ENCODE peak calls at places on chromosome 4, in ten cellular contexts. One of them, this sample, is unnamed.
A peak's percentile ranks its signal among the peaks of the same experiment; 100 is the strongest.

GRCh38 chr4:11427201-11427996 is 1.3 kb downstream of the HS3ST1 start:
- DNase-seq in transverse colon: no peak
- DNase-seq in tibial nerve: no peak
- DNase-seq in HepG2: no peak
- DNase-seq in A549: no peak
- DNase-seq in suprapubic skin: no peak
- DNase-seq in GM12878: no peak
- DNase-seq in stomach: no peak
- DNase-seq in upper lobe of left lung: no peak
- DNase-seq in ovary: peak; percentile 44
- DNase-seq in this sample: no peak

GRCh38 chr4:169184236-169184635 is 86.5 kb downstream of the SH3RF1 start:
- DNase-seq in transverse colon: no peak
- DNase-seq in GM12878: no peak
- DNase-seq in upper lobe of left lung: no peak
- DNase-seq in tibial nerve: no peak
- DNase-seq in ovary: no peak
- DNase-seq in A549: no peak
- DNase-seq in HepG2: no peak
- DNase-seq in stomach: no peak
- DNase-seq in suprapubic skin: no peak
- DNase-seq in this sample: no peak

GRCh38 chr4:76856183-76856969 is 41.6 kb downstream of the SOWAHB start:
- DNase-seq in ovary: no peak
- DNase-seq in transverse colon: peak; percentile 49
- DNase-seq in upper lobe of left lung: no peak
- DNase-seq in A549: no peak
- DNase-seq in suprapubic skin: no peak
- DNase-seq in stomach: no peak
- DNase-seq in tibial nerve: no peak
- DNase-seq in GM12878: no peak
- DNase-seq in HepG2: peak; percentile 89
- DNase-seq in this sample: no peak

GRCh38 chr4:26208237-26208985 is 112.4 kb upstream of the RBPJ start:
- DNase-seq in suprapubic skin: no peak
- DNase-seq in ovary: no peak
- DNase-seq in stomach: no peak
- DNase-seq in A549: no peak
- DNase-seq in tibial nerve: no peak
- DNase-seq in HepG2: no peak
- DNase-seq in upper lobe of left lung: no peak
- DNase-seq in transverse colon: no peak
- DNase-seq in GM12878: no peak
- DNase-seq in this sample: no peak

GRCh38 chr4:82951196-82951595 is 50.7 kb downstream of the THAP9 start:
- DNase-seq in ovary: no peak
- DNase-seq in HepG2: no peak
- DNase-seq in GM12878: no peak
- DNase-seq in A549: no peak
- DNase-seq in upper lobe of left lung: no peak
- DNase-seq in transverse colon: no peak
- DNase-seq in suprapubic skin: no peak
- DNase-seq in stomach: no peak
- DNase-seq in tibial nerve: no peak
- DNase-seq in this sample: no peak

GRCh38 chr4:26176621-26177121 is 144.1 kb upstream of the RBPJ start:
- DNase-seq in A549: no peak
- DNase-seq in stomach: no peak
- DNase-seq in upper lobe of left lung: no peak
- DNase-seq in suprapubic skin: no peak
- DNase-seq in tibial nerve: no peak
- DNase-seq in transverse colon: no peak
- DNase-seq in HepG2: no peak
- DNase-seq in GM12878: no peak
- DNase-seq in ovary: no peak
- DNase-seq in this sample: no peak

GRCh38 chr4:168857546-168858314 is 152.3 kb downstream of the CBR4 start:
- DNase-seq in suprapubic skin: no peak
- DNase-seq in tibial nerve: peak; percentile 61
- DNase-seq in HepG2: no peak
- DNase-seq in GM12878: no peak
- DNase-seq in A549: no peak
- DNase-seq in upper lobe of left lung: no peak
- DNase-seq in stomach: no peak
- DNase-seq in ovary: no peak
- DNase-seq in transverse colon: no peak
- DNase-seq in this sample: no peak

GRCh38 chr4:17941731-17942130 is 79.8 kb downstream of the LCORL start:
- DNase-seq in A549: no peak
- DNase-seq in HepG2: no peak
- DNase-seq in stomach: no peak
- DNase-seq in tibial nerve: no peak
- DNase-seq in upper lobe of left lung: no peak
- DNase-seq in suprapubic skin: no peak
- DNase-seq in GM12878: no peak
- DNase-seq in transverse colon: no peak
- DNase-seq in ovary: no peak
- DNase-seq in this sample: no peak

DNA sequence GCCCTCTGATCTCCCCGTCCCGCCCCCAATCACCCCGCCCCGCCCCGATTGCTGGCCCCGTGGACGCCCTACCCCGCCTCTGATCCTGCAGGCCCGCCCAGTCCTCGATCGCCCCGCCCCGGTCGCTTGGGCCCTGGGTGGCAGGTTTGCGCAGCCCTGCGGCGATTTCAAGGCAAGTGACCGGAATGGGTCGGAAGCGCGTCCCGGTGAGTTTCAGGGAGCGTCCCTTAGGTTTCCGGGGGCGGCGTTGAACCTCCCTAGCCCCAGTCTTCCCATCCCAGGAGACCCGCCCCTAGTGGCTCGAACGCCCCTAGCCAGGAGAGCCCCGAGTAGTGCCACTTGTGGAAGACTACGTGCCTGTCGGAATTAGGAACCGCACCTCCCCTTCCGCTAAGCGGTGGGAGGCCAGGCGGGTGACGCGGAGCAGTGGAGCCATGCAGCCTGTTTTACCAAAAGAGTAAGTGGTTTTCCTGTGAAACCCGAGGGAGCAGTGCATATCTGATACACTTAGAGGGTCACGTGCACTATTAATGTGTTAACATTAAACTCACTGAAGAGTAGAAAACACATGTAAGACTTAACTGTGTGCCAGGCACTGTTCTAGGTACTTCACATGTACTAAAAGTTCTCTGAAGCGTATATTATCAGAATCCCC is 350 bp upstream of the TEC start:
- DNase-seq in ovary: peak; percentile 79
- DNase-seq in transverse colon: peak; percentile 97
- DNase-seq in tibial nerve: peak; percentile 85
- DNase-seq in stomach: peak; percentile 96
- DNase-seq in GM12878: peak; percentile 74
- DNase-seq in A549: peak; percentile 76
- DNase-seq in upper lobe of left lung: peak; percentile 97
- DNase-seq in suprapubic skin: peak; percentile 95
- DNase-seq in HepG2: peak; percentile 75
- DNase-seq in this sample: peak; percentile 97
- TF ChIP-seq POLR2A in ovary: no peak
- TF ChIP-seq POLR2A in transverse colon: no peak
- TF ChIP-seq POLR2A in tibial nerve: no peak
- TF ChIP-seq POLR2A in stomach: no peak
- TF ChIP-seq POLR2A in GM12878: peak; percentile 76
- TF ChIP-seq POLR2A in A549: peak; percentile 28
- TF ChIP-seq POLR2A in upper lobe of left lung: no peak
- TF ChIP-seq POLR2A in suprapubic skin: no peak
- TF ChIP-seq POLR2A in HepG2: peak; percentile 45
- TF ChIP-seq POLR2A in this sample: no peak

GRCh38 chr4:200936-201335 is 76.6 kb downstream of the ZNF718 start:
- DNase-seq in stomach: no peak
- DNase-seq in suprapubic skin: no peak
- DNase-seq in GM12878: no peak
- DNase-seq in A549: no peak
- DNase-seq in transverse colon: no peak
- DNase-seq in upper lobe of left lung: no peak
- DNase-seq in ovary: no peak
- DNase-seq in tibial nerve: no peak
- DNase-seq in HepG2: no peak
- DNase-seq in this sample: no peak

GRCh38 chr4:211033-211511 is 86.8 kb downstream of the ZNF718 start:
- DNase-seq in HepG2: no peak
- DNase-seq in stomach: no peak
- DNase-seq in suprapubic skin: no peak
- DNase-seq in A549: no peak
- DNase-seq in GM12878: peak; percentile 28
- DNase-seq in upper lobe of left lung: no peak
- DNase-seq in ovary: no peak
- DNase-seq in tibial nerve: no peak
- DNase-seq in transverse colon: no peak
- DNase-seq in this sample: no peak

GRCh38 chr4:205097-205756 is 80.9 kb downstream of the ZNF718 start:
- DNase-seq in tibial nerve: no peak
- DNase-seq in transverse colon: no peak
- DNase-seq in stomach: no peak
- DNase-seq in A549: no peak
- DNase-seq in suprapubic skin: no peak
- DNase-seq in upper lobe of left lung: no peak
- DNase-seq in GM12878: no peak
- DNase-seq in HepG2: no peak
- DNase-seq in ovary: no peak
- DNase-seq in this sample: no peak

DNA sequence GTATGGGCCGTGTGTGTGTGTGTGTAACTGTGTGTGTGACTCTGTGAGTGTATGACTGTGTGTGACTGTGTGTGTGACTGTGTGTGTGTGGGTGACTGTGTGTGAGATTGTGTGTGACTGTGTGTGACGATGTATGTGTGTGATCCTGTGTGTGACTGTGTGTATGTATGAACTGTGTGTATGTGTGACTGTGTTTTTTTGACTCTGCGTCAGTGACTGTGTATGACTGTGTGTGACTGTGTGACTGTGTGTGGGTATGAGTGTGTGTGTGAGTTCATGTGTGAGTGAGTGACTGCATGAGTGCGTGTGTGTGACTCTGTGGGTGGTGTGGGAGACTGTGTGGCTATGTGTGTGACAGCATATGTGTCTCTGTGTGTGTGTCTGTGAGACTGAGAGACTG is 81.8 kb downstream of the ZNF718 start:
- DNase-seq in transverse colon: no peak
- DNase-seq in suprapubic skin: no peak
- DNase-seq in upper lobe of left lung: no peak
- DNase-seq in HepG2: no peak
- DNase-seq in GM12878: no peak
- DNase-seq in tibial nerve: no peak
- DNase-seq in ovary: no peak
- DNase-seq in A549: no peak
- DNase-seq in stomach: no peak
- DNase-seq in this sample: no peak
- TF ChIP-seq EP300 in transverse colon: no peak
- TF ChIP-seq EP300 in suprapubic skin: no peak
- TF ChIP-seq EP300 in upper lobe of left lung: no peak
- TF ChIP-seq EP300 in HepG2: no peak
- TF ChIP-seq EP300 in GM12878: no peak
- TF ChIP-seq EP300 in tibial nerve: no peak
- TF ChIP-seq EP300 in ovary: no peak
- TF ChIP-seq EP300 in A549: no peak
- TF ChIP-seq EP300 in stomach: no peak
- TF ChIP-seq EP300 in this sample: no peak

GRCh38 chr4:185577592-185577940 is 42.3 kb upstream of the PDLIM3 start:
- DNase-seq in ovary: no peak
- DNase-seq in upper lobe of left lung: no peak
- DNase-seq in suprapubic skin: no peak
- DNase-seq in A549: no peak
- DNase-seq in stomach: no peak
- DNase-seq in GM12878: no peak
- DNase-seq in tibial nerve: no peak
- DNase-seq in HepG2: no peak
- DNase-seq in transverse colon: no peak
- DNase-seq in this sample: no peak

GRCh38 chr4:185573651-185574199 is 38.4 kb upstream of the PDLIM3 start:
- DNase-seq in stomach: no peak
- DNase-seq in GM12878: no peak
- DNase-seq in A549: peak; percentile 3
- DNase-seq in ovary: no peak
- DNase-seq in transverse colon: no peak
- DNase-seq in upper lobe of left lung: no peak
- DNase-seq in HepG2: peak; percentile 58
- DNase-seq in suprapubic skin: no peak
- DNase-seq in tibial nerve: no peak
- DNase-seq in this sample: no peak

GRCh38 chr4:185578284-185578683 is 43.0 kb upstream of the PDLIM3 start:
- DNase-seq in ovary: no peak
- DNase-seq in transverse colon: no peak
- DNase-seq in A549: no peak
- DNase-seq in GM12878: no peak
- DNase-seq in upper lobe of left lung: no peak
- DNase-seq in HepG2: no peak
- DNase-seq in tibial nerve: no peak
- DNase-seq in suprapubic skin: no peak
- DNase-seq in stomach: no peak
- DNase-seq in this sample: no peak

GRCh38 chr4:185576314-185576713 is 41.0 kb upstream of the PDLIM3 start:
- DNase-seq in ovary: no peak
- DNase-seq in A549: no peak
- DNase-seq in stomach: no peak
- DNase-seq in suprapubic skin: no peak
- DNase-seq in upper lobe of left lung: no peak
- DNase-seq in tibial nerve: no peak
- DNase-seq in HepG2: no peak
- DNase-seq in GM12878: no peak
- DNase-seq in transverse colon: no peak
- DNase-seq in this sample: no peak

DNA sequence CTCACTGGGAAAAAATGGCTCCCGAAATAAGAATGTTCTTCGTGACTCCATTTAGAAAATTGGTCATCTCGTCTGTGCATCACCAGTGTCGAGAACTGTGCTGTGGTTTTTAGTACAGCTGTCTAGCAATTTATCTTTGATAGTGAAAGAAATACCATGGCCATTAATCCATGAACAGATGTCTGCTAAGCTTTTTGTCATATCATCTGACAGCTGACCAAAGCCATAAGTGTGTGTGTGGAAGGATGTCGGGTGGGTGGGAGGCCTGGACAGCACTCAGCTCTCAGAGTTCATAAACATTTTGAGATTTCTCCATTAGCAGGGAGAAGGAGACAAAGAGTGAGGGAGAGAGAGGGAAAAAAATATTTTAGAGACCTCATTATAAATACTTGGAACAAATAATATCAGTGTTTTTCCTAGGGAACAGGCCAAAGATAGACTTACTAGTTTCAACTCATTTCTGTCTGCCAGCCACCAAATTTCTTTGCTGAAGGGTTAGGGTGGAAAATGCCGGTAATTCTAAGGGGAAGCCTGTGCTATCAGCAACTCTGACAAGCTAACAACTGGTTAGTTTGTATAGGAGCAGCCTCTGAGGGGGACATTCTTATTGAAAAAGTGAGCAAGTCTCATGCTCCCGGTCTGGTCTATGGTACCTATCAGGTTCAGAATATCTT is 41.7 kb upstream of the PDLIM3 start:
- DNase-seq in upper lobe of left lung: no peak
- DNase-seq in ovary: no peak
- DNase-seq in HepG2: no peak
- DNase-seq in transverse colon: no peak
- DNase-seq in suprapubic skin: no peak
- DNase-seq in A549: no peak
- DNase-seq in tibial nerve: no peak
- DNase-seq in GM12878: no peak
- DNase-seq in stomach: no peak
- DNase-seq in this sample: no peak
- H3K4me3 ChIP-seq in upper lobe of left lung: no peak overlapping the region
- H3K4me3 ChIP-seq in ovary: no peak overlapping the region
- H3K4me3 ChIP-seq in HepG2: no peak overlapping the region
- H3K4me3 ChIP-seq in transverse colon: no peak overlapping the region
- H3K4me3 ChIP-seq in suprapubic skin: no peak overlapping the region
- H3K4me3 ChIP-seq in A549: no peak overlapping the region
- H3K4me3 ChIP-seq in tibial nerve: no peak overlapping the region
- H3K4me3 ChIP-seq in GM12878: no peak overlapping the region
- H3K4me3 ChIP-seq in stomach: no peak overlapping the region
- H3K4me3 ChIP-seq in this sample: no peak overlapping the region

GRCh38 chr4:174401471-174402130 is 117.9 kb downstream of the CEP44 start:
- DNase-seq in A549: peak; percentile 52
- DNase-seq in upper lobe of left lung: no peak
- DNase-seq in suprapubic skin: no peak
- DNase-seq in ovary: no peak
- DNase-seq in transverse colon: no peak
- DNase-seq in HepG2: no peak
- DNase-seq in tibial nerve: no peak
- DNase-seq in stomach: no peak
- DNase-seq in GM12878: no peak
- DNase-seq in this sample: no peak

GRCh38 chr4:174394915-174395314 is 111.2 kb downstream of the CEP44 start:
- DNase-seq in GM12878: no peak
- DNase-seq in upper lobe of left lung: no peak
- DNase-seq in stomach: no peak
- DNase-seq in transverse colon: no peak
- DNase-seq in tibial nerve: no peak
- DNase-seq in suprapubic skin: no peak
- DNase-seq in ovary: no peak
- DNase-seq in HepG2: no peak
- DNase-seq in A549: no peak
- DNase-seq in this sample: no peak

GRCh38 chr4:174398728-174399127 is 115.0 kb downstream of the CEP44 start:
- DNase-seq in suprapubic skin: no peak
- DNase-seq in tibial nerve: no peak
- DNase-seq in ovary: no peak
- DNase-seq in HepG2: no peak
- DNase-seq in A549: no peak
- DNase-seq in transverse colon: no peak
- DNase-seq in upper lobe of left lung: no peak
- DNase-seq in GM12878: no peak
- DNase-seq in stomach: no peak
- DNase-seq in this sample: no peak

GRCh38 chr4:174396599-174396998 is 112.9 kb downstream of the CEP44 start:
- DNase-seq in transverse colon: no peak
- DNase-seq in ovary: no peak
- DNase-seq in stomach: no peak
- DNase-seq in suprapubic skin: no peak
- DNase-seq in HepG2: no peak
- DNase-seq in A549: no peak
- DNase-seq in tibial nerve: no peak
- DNase-seq in upper lobe of left lung: no peak
- DNase-seq in GM12878: no peak
- DNase-seq in this sample: no peak
- TF ChIP-seq POLR2A in transverse colon: no peak
- TF ChIP-seq POLR2A in ovary: no peak
- TF ChIP-seq POLR2A in stomach: no peak
- TF ChIP-seq POLR2A in suprapubic skin: no peak
- TF ChIP-seq POLR2A in HepG2: no peak
- TF ChIP-seq POLR2A in A549: no peak
- TF ChIP-seq POLR2A in tibial nerve: no peak
- TF ChIP-seq POLR2A in upper lobe of left lung: no peak
- TF ChIP-seq POLR2A in GM12878: no peak
- TF ChIP-seq POLR2A in this sample: no peak

This sample was measured in esophagus muscularis mucosa.